ENCODE peak calls at places on chromosomes 1 and 21, in six cellular contexts. I is GM23248, S is HCT116, Y is SK-N-SH, U is PC-3, G is neural progenitor cell. N is an unnamed sample.

GRCh38 chr1:99969260-99969728 is 502 bp upstream of the SLC35A3 start:
- DNase-seq in I (no peak), S (peak), Y (no peak), U (peak), G (no peak), N (no peak)

GRCh38 chr1:212062832-212063438 is 27.4 kb downstream of the DTL start:
- DNase-seq in I (peak), S (peak), Y (peak), U (peak), G (peak), N (peak)

GRCh38 chr1:229550812-229551567 is 7.5 kb downstream of the ABCB10 start:
- DNase-seq in I (no peak), S (no peak), Y (no peak), U (no peak), G (no peak), N (no peak)

GRCh38 chr1:198056255-198056654 is 100.5 kb upstream of the NEK7 start:
- DNase-seq in I (peak), S (no peak), Y (peak), U (no peak), G (peak), N (peak)

GRCh38 chr21:33543505-33544129 is 779 bp downstream of the SON start:
- DNase-seq in I (peak), S (no peak), Y (no peak), U (peak), G (peak), N (no peak)

GRCh38 chr1:165648919-165649572 is 18.0 kb downstream of the MGST3 start:
- DNase-seq in I (no peak), S (no peak), Y (no peak), U (no peak), G (no peak), N (no peak)

GRCh38 chr1:206478746-206479145 is 8.5 kb downstream of the IKBKE start:
- DNase-seq in I (no peak), S (no peak), Y (no peak), U (no peak), G (no peak), N (no peak)

GRCh38 chr1:202200112-202200548 is 6.5 kb downstream of the LGR6 start:
- DNase-seq in I (no peak), S (peak), Y (no peak), U (peak), G (no peak), N (no peak)

GRCh38 chr21:42574234-42575027 is 60.8 kb downstream of the SLC37A1 start:
- DNase-seq in I (peak), S (no peak), Y (peak), U (no peak), G (no peak), N (peak)

GRCh38 chr1:212162635-212163034 is 122.6 kb upstream of the PPP2R5A start:
- DNase-seq in I (peak), S (no peak), Y (no peak), U (no peak), G (no peak), N (peak)

GRCh38 chr1:248857201-248857600 is 1.7 kb downstream of the ZNF692 start:
- DNase-seq in I (no peak), S (no peak), Y (no peak), U (no peak), G (no peak), N (no peak)

GRCh38 chr1:113178106-113178505 is 105.1 kb downstream of the LRIG2 start:
- DNase-seq in I (no peak), S (no peak), Y (no peak), U (no peak), G (no peak), N (no peak)

GRCh38 chr1:13760921-13761320 is 60.9 kb downstream of the PRDM2 start:
- DNase-seq in I (no peak), S (no peak), Y (no peak), U (peak), G (peak), N (no peak)

GRCh38 chr1:72917920-72918319 is 635.6 kb upstream of the NEGR1 start:
- DNase-seq in I (no peak), S (no peak), Y (no peak), U (no peak), G (no peak), N (no peak)

GRCh38 chr1:106995970-106996369 is 60.5 kb upstream of the PRMT6 start:
- DNase-seq in I (no peak), S (no peak), Y (no peak), U (no peak), G (no peak), N (peak)

GRCh38 chr1:29124366-29125236 is 898 bp upstream of the TMEM200B start:
- DNase-seq in I (peak), S (peak), Y (peak), U (peak), G (peak), N (peak)

GRCh38 chr1:152980676-152981075 is 3.2 kb upstream of the SPRR1A start:
- DNase-seq in I (no peak), S (no peak), Y (no peak), U (no peak), G (no peak), N (no peak)

GRCh38 chr1:85579619-85580018 is 942 bp upstream of the CCN1 start:
- DNase-seq in I (peak), S (no peak), Y (no peak), U (peak), G (peak), N (no peak)

GRCh38 chr1:10736623-10737267 is 59.7 kb downstream of the CASZ1 start:
- DNase-seq in I (no peak), S (no peak), Y (no peak), U (no peak), G (no peak), N (no peak)

GRCh38 chr1:30200161-30200560 is 523.2 kb downstream of the MATN1 start:
- DNase-seq in I (peak), S (no peak), Y (no peak), U (no peak), G (no peak), N (no peak)

GRCh38 chr1:30198805-30199403 is 524.5 kb downstream of the MATN1 start:
- DNase-seq in I (no peak), S (no peak), Y (no peak), U (no peak), G (no peak), N (no peak)

GRCh38 chr1:30199563-30199962 is 523.8 kb downstream of the MATN1 start:
- DNase-seq in I (no peak), S (no peak), Y (no peak), U (no peak), G (no peak), N (no peak)

GRCh38 chr1:30197959-30198760 is 525.2 kb downstream of the MATN1 start:
- DNase-seq in I (no peak), S (no peak), Y (no peak), U (no peak), G (no peak), N (no peak)

DNA sequence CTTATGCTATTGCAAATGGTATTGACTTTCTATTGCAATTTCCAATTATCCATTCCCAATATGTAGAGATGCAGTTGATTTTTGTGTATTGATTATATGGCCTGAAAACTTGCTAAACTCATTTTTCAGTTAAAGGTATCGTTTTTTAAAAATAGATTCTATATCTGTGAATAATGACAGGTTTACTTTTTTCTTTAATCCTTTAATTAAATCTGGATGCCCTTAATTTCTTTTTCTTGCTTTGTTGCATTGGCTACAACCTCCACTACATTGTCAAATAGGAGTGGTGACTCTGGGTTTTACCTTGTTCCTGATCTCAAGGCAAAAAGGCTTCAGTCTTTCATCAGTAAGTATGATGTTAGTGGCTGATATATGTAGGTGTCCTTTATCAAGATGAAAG is 522.4 kb downstream of the MATN1 start:
- DNase-seq in I (no peak), S (no peak), Y (no peak), U (no peak), G (no peak), N (no peak)
- TF ChIP-seq EZH2phosphoT487 in I (no peak), S (no peak), Y (no peak), U (no peak), G (no peak), N (no peak)

DNA sequence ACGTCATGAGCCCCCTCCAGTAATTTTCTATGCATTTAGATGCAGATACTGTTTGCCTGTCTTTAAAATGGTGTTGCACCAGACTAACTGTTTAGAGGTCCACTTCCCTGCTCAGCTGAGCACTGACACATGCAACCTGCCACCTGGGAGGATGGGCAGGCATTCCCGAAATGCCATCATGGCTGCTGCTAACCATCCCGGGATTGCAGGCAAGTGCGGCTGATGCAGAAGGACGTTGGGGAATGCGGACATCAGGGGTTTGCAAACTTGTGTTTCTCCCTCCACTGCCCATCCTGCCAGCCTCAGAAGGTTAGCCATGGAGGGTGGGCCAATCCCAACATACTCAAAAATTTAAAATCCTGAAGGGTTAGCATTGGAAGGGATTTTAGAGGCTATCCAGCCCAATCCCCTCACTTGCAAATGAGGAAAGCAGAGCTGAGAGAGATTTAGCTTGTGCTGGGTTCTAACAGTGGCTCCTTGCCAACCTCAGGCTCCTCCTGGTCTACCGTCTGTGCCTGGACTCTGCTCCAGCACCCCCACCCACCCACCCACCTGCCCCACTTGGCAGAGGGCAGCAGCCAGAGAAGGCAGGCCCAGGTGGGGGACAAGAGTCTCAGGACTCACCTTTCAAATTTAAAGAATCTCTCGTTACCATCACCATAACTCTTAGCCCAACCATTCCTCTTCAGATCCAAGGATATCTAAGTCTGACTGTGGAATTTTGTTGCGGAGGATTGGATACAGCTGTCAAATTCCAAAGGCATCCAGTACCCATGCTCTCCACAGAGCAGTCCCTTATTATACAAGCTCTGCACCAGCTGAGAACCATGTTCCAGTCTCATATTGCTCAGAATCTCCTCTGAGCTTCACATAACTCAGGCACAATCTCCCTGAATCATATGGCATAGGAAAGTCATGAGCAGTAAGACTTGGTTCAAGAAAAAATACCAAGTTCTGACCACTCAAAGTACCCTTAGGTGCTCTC is 34.2 kb downstream of the HIVEP3 start:
- DNase-seq in I (no peak), S (no peak), Y (no peak), U (no peak), G (no peak), N (no peak)
- H3K9ac ChIP-seq in I (no peak), S (no peak), Y (no peak), U (no peak), G (no peak), N (no peak)

GRCh38 chr1:114702699-114703098 is 7.4 kb upstream of the AMPD1 start:
- DNase-seq in I (no peak), S (no peak), Y (no peak), U (no peak), G (no peak), N (peak)
- TF ChIP-seq EZH2phosphoT487 in I (no peak), S (no peak), Y (no peak), U (no peak), G (no peak), N (no peak)

GRCh38 chr1:1355376-1355775 is 3.0 kb downstream of the MXRA8 start:
- DNase-seq in I (peak), S (no peak), Y (peak), U (peak), G (peak), N (no peak)

GRCh38 chr1:1356796-1357401 is 1.5 kb downstream of the MXRA8 start:
- DNase-seq in I (peak), S (no peak), Y (no peak), U (no peak), G (peak), N (no peak)

GRCh38 chr1:1354271-1355247 is 3.8 kb downstream of the MXRA8 start:
- DNase-seq in I (no peak), S (no peak), Y (peak), U (no peak), G (no peak), N (no peak)

GRCh38 chr1:1357871-1358432 is 403 bp downstream of the MXRA8 start:
- DNase-seq in I (peak), S (no peak), Y (no peak), U (no peak), G (no peak), N (no peak)

DNA sequence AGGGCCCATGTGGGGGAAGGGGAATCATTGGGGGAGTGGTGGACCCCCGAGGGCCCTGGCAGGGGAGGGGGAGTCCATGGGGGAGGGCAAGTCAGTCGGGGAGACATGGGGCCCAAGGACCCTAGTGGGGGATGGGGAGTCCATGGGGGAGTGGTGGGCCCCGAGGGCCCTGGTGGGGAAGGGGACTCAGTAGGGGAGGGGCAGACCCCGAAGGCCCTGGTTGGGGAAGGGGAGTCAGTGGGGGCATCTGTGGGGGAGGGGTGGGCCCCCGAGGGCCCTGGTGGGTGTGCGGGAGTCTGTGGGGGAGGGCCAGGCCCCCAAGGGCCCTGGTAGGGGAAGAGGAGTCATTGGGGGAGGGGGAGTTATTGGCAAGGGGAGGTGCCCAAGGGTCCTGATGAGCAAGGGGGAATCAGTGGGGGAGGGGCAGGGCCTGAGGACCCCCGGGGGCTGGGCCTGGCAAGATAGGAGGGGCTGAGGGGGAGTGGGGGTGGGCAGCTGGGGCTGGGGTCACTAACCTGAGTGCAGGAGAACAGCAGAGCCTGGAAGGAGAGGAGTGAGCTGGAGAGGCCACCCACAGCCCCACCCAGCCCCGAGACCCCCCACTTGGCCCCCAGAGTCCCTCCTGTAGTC is 2.1 kb downstream of the MXRA8 start:
- DNase-seq in I (no peak), S (no peak), Y (no peak), U (no peak), G (no peak), N (no peak)
- H3K9ac ChIP-seq in I (peak), S (no peak), Y (no peak), U (no peak), G (no peak), N (no peak)

GRCh38 chr1:119968068-119968492 is 71.8 kb upstream of the ADAM30 start:
- DNase-seq in I (peak), S (peak), Y (peak), U (peak), G (peak), N (peak)
- TF ChIP-seq EZH2phosphoT487 in I (no peak), S (no peak), Y (no peak), U (no peak), G (no peak), N (no peak)

DNA sequence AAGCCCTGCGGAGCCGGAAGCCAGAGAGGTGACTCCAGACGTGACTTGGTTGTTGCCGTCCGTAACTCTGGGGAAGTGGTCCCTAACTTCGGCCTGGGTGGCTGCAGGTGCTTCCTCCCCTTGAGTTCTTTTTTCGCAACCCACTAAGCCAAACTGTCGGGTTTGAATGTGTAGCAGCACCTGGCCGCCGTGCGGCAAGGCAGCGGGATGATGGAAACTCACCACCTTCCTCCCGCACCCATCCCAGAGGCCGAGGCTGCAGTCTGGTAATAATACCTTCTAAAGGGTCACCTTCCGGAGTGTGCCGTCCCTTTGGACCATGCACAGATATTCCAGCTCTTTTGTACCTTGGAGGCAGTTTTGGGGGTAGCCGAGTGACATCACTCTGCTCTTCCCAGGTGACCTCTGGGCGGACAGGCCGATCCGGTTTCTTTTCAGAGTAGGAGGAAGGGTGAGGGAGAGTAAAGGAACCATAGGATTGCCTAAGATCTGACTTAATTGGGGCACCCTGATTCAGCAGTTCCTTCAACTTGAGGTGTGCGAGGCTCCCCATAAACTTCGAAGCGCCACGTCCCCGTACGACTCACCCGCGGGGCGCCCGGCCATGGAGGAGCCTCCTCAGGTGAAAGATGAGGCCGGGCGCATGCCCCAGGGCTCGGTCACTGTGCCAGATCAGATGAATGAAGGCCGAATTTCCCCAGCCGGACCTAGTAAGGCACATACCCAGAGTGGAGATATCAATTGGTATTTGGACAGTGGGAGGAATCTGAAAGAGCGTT is 1.0 kb downstream of the KCNK1 start:
- DNase-seq in I (peak), S (no peak), Y (peak), U (peak), G (peak), N (peak)
- H3K9ac ChIP-seq in I (peak), S (peak), Y (no peak), U (peak), G (no peak), N (no peak)

GRCh38 chr1:56798053-56798471 is 21.1 kb downstream of the FYB2 start:
- DNase-seq in I (peak), S (no peak), Y (no peak), U (no peak), G (peak), N (no peak)

GRCh38 chr1:56795864-56796263 is 23.3 kb downstream of the FYB2 start:
- DNase-seq in I (no peak), S (no peak), Y (no peak), U (no peak), G (no peak), N (no peak)

GRCh38 chr1:56803561-56804156 is 15.5 kb downstream of the FYB2 start:
- DNase-seq in I (peak), S (peak), Y (peak), U (peak), G (peak), N (peak)

GRCh38 chr1:56797079-56797685 is 22.0 kb downstream of the FYB2 start:
- DNase-seq in I (no peak), S (no peak), Y (no peak), U (peak), G (no peak), N (no peak)

GRCh38 chr1:56799605-56800398 is 19.4 kb downstream of the FYB2 start:
- DNase-seq in I (peak), S (no peak), Y (no peak), U (peak), G (no peak), N (no peak)
- TF ChIP-seq EZH2phosphoT487 in I (no peak), S (no peak), Y (no peak), U (no peak), G (no peak), N (no peak)

N was measured in MM.1S.